ENCODE peak calls at places on chromosomes 16 and 17, in eight cellular contexts. J, P, U, G, F, D, H and V are unnamed samples.

GRCh38 chr17:7046127-7046724 is 2.3 kb upstream of the SLC16A11 start:
- DNase-seq in J (no peak), P (no peak), U (peak; percentile 38), G (no peak), F (no peak), D (no peak), H (no peak), V (no peak)

GRCh38 chr16:3625911-3626732 is 14.7 kb upstream of the SLX4 start:
- DNase-seq in J (no peak), P (no peak), U (no peak), G (no peak), F (peak; percentile 70), D (no peak), H (no peak), V (no peak)

GRCh38 chr17:43216762-43217613 is 5.3 kb downstream of the TMEM106A start:
- DNase-seq in J (no peak), P (no peak), U (no peak), G (no peak), F (no peak), D (no peak), H (no peak), V (no peak)

GRCh38 chr17:64505320-64506200 is 529 bp downstream of the DDX5 start:
- DNase-seq in J (peak; percentile 79), P (peak; percentile 93), U (peak; percentile 57), G (peak; percentile 45), F (peak; percentile 91), D (peak; percentile 36), H (peak; percentile 69), V (peak; percentile 77)

GRCh38 chr17:48993305-48993704 is 3.9 kb upstream of the IGF2BP1 start:
- DNase-seq in J (no peak), P (no peak), U (no peak), G (no peak), F (no peak), D (no peak), H (no peak), V (no peak)

GRCh38 chr17:40605301-40605700 is 40.0 kb upstream of the CCR7 start:
- DNase-seq in J (no peak), P (no peak), U (no peak), G (no peak), F (no peak), D (no peak), H (no peak), V (no peak)

GRCh38 chr16:69443809-69444611 is 19.6 kb downstream of the CYB5B start:
- DNase-seq in J (peak; percentile 39), P (peak; percentile 45), U (no peak), G (no peak), F (no peak), D (no peak), H (peak; percentile 18), V (no peak)

GRCh38 chr17:77451894-77452852 is 311.4 kb downstream of the SEC14L1 start:
- DNase-seq in J (peak; percentile 78), P (peak; percentile 69), U (peak; percentile 74), G (peak; percentile 44), F (peak; percentile 43), D (no peak), H (peak; percentile 63), V (peak; percentile 81)

GRCh38 chr16:57314161-57314785 is 29.8 kb upstream of the PLLP start:
- DNase-seq in J (no peak), P (no peak), U (no peak), G (no peak), F (peak; percentile 41), D (no peak), H (no peak), V (no peak)

GRCh38 chr17:77352441-77352840 is 211.7 kb downstream of the SEC14L1 start:
- DNase-seq in J (no peak), P (peak; percentile 6), U (no peak), G (no peak), F (no peak), D (no peak), H (no peak), V (no peak)

GRCh38 chr16:87392823-87393679 is 915 bp downstream of the MAP1LC3B start:
- DNase-seq in J (peak; percentile 53), P (peak; percentile 44), U (peak; percentile 27), G (no peak), F (peak; percentile 40), D (no peak), H (no peak), V (peak; percentile 47)

GRCh38 chr17:79659376-79659775 is 48.5 kb upstream of the RBFOX3 start:
- DNase-seq in J (no peak), P (no peak), U (peak; percentile 10), G (no peak), F (no peak), D (no peak), H (no peak), V (no peak)

GRCh38 chr16:85146922-85147651 is 34.8 kb upstream of the CIBAR2 start:
- DNase-seq in J (peak; percentile 60), P (no peak), U (no peak), G (no peak), F (no peak), D (no peak), H (no peak), V (no peak)

GRCh38 chr17:31824771-31825360 is 34.2 kb downstream of the COPRS start:
- DNase-seq in J (peak; percentile 27), P (no peak), U (no peak), G (no peak), F (no peak), D (no peak), H (no peak), V (no peak)

GRCh38 chr16:83953796-83954576 is 946 bp downstream of the OSGIN1 start:
- DNase-seq in J (peak; percentile 30), P (no peak), U (peak; percentile 58), G (peak; percentile 26), F (peak; percentile 32), D (no peak), H (peak; percentile 20), V (peak; percentile 61)

GRCh38 chr17:52648995-52649394 is 490.5 kb upstream of the CA10 start:
- DNase-seq in J (no peak), P (no peak), U (peak; percentile 77), G (no peak), F (no peak), D (no peak), H (no peak), V (peak; percentile 25)